ENCODE peak calls at places on chromosomes 2 and 18, in four cellular contexts. N is neural crest cell, F is stomach, K is OCI-LY7. Q is an unnamed sample.

GRCh38 chr2:45494275-45494977 is 116.6 kb downstream of the SRBD1 start:
- DNase-seq in N (peak; percentile 29), K (peak; percentile 88), F (no peak), Q (peak; percentile 29)

GRCh38 chr18:47283476-47283875 is 32.0 kb upstream of the SKOR2 start:
- DNase-seq in N (no peak), F (no peak), K (peak; percentile 13), Q (no peak)

GRCh38 chr2:129894616-129895015 is 84.8 kb upstream of the RAB6C start:
- DNase-seq in N (no peak), K (no peak), F (peak; percentile 14), Q (no peak)

GRCh38 chr18:62663731-62664336 is 51.5 kb upstream of the PHLPP1 start:
- DNase-seq in K (no peak), N (no peak), F (no peak), Q (peak; percentile 37)

GRCh38 chr18:71784777-71785176 is 759.4 kb downstream of the CBLN2 start:
- DNase-seq in N (no peak), F (no peak), K (peak; percentile 0), Q (no peak)

GRCh38 chr2:36800381-36800780 is 103.9 kb downstream of the VIT start:
- DNase-seq in K (no peak), F (no peak), N (no peak), Q (no peak)

GRCh38 chr2:218644721-218645120 is 14.7 kb downstream of the ZNF142 start:
- DNase-seq in N (no peak), F (no peak), K (no peak), Q (no peak)

GRCh38 chr18:79630266-79631095 is 49.1 kb upstream of the CTDP1 start:
- DNase-seq in K (no peak), F (peak; percentile 10), N (no peak), Q (no peak)

GRCh38 chr2:26848336-26849055 is 564 bp downstream of the DPYSL5 start:
- DNase-seq in K (no peak), F (no peak), N (peak; percentile 44), Q (no peak)

GRCh38 chr2:193537531-193537930 is 1342.8 kb upstream of the TMEFF2 start:
- DNase-seq in N (no peak), F (no peak), K (no peak), Q (no peak)

GRCh38 chr18:28030458-28030857 is 146.5 kb downstream of the CDH2 start:
- DNase-seq in K (no peak), F (no peak), N (no peak), Q (no peak)

GRCh38 chr2:203553784-203554183 is 18.7 kb upstream of the RAPH1 start:
- DNase-seq in F (no peak), N (no peak), K (no peak), Q (no peak)

GRCh38 chr2:174835797-174836255 is 71.6 kb upstream of the CHRNA1 start:
- DNase-seq in K (no peak), N (no peak), F (no peak), Q (no peak)

GRCh38 chr2:26269571-26270170 is 24.9 kb downstream of the HADHB start:
- DNase-seq in K (peak; percentile 50), N (no peak), F (no peak), Q (peak; percentile 13)

GRCh38 chr2:150513647-150514046 is 26.2 kb upstream of the RND3 start:
- DNase-seq in F (no peak), N (no peak), K (no peak), Q (no peak)

GRCh38 chr2:73821227-73821626 is 7.5 kb upstream of the STAMBP start:
- DNase-seq in N (no peak), K (no peak), F (no peak), Q (peak; percentile 60)

GRCh38 chr2:104236491-104236890 is 617.4 kb upstream of the POU3F3 start:
- DNase-seq in K (no peak), F (no peak), N (no peak), Q (no peak)

GRCh38 chr2:227804970-227805369 is 8.7 kb upstream of the CCL20 start:
- DNase-seq in N (no peak), F (no peak), K (no peak), Q (no peak)

GRCh38 chr2:139885921-139886498 is 1105.8 kb upstream of the NXPH2 start:
- DNase-seq in N (no peak), F (no peak), K (no peak), Q (no peak)

GRCh38 chr2:20231632-20232031 is 6.7 kb upstream of the SDC1 start:
- DNase-seq in K (no peak), F (peak; percentile 87), N (no peak), Q (no peak)

GRCh38 chr2:39007875-39008504 is 112.9 kb downstream of the SOS1 start:
- DNase-seq in F (no peak), N (no peak), K (peak; percentile 30), Q (no peak)

GRCh38 chr2:101778102-101778501 is 80.6 kb downstream of the MAP4K4 start:
- DNase-seq in K (no peak), N (no peak), F (no peak), Q (no peak)

GRCh38 chr2:190841707-190842505 is 38.7 kb upstream of the GLS start:
- DNase-seq in K (no peak), F (no peak), N (no peak), Q (no peak)

GRCh38 chr2:58427572-58428285 is 186.6 kb upstream of the FANCL start:
- DNase-seq in K (no peak), F (peak; percentile 28), N (peak; percentile 30), Q (no peak)

GRCh38 chr18:36185901-36186460 is 1.3 kb upstream of the MOCOS start:
- DNase-seq in N (no peak), F (no peak), K (no peak), Q (no peak)

GRCh38 chr2:220043993-220044335 is 416.5 kb downstream of the SLC4A3 start:
- DNase-seq in N (no peak), F (no peak), K (no peak), Q (no peak)

GRCh38 chr18:3626927-3627240 is 176.9 kb downstream of the TGIF1 start:
- DNase-seq in N (no peak), F (no peak), K (no peak), Q (no peak)

GRCh38 chr2:1010373-1011017 is 59.8 kb downstream of the SNTG2 start:
- DNase-seq in K (no peak), N (peak; percentile 52), F (no peak), Q (no peak)

GRCh38 chr2:151344906-151345305 is 12.5 kb upstream of the TNFAIP6 start:
- DNase-seq in N (no peak), F (no peak), K (no peak), Q (no peak)

DNA sequence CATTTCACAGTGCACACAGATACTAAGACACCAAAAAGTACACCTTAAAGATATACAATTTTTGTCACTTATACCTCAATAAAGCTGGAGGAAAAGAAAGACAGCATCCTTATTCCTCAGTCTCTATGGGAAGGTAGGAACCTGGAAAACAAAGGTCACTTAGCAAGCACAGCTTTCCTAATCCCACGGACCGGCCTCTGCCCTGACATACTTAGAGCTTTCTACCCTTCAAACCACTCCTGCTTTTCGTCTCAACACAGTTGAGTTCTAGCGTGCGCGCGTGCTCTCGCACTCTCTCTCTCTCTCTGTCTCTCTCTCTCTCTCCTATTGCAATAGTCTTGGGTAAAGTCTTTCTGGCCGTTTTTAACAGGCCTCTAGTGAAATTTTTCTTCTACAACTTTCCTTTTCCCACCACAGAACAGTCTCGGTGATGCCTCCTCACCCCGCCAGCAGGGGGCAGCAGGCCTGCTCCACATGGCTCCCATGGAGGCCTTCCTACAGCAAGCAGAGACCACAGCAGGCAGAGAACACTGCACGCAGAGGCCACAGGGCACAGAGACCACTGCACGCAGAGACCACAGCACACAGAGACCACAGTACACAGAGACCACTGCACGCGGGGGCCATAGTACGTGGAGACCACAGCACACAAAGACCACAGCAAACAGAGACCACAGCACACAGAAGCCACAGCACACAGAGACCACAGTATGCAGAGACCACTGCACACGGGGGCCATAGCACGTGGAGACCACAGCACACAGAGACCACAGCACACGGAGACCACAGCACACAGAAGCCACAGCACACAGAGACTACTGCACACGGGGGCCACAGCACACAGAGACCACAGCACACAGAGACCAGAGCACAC is 106.9 kb downstream of the FBXO15 start:
- DNase-seq in F (peak; percentile 57), K (peak; percentile 63), N (peak; percentile 36), Q (no peak)
- TF ChIP-seq CTCF in F (no peak), K (peak; percentile 74), N (peak; percentile 69), Q (peak; percentile 76)

GRCh38 chr2:168941297-168941696 is 40.2 kb downstream of the G6PC2 start:
- DNase-seq in K (no peak), F (no peak), N (no peak), Q (no peak)

GRCh38 chr2:168948621-168949212 is 47.6 kb downstream of the G6PC2 start:
- DNase-seq in K (peak; percentile 26), N (no peak), F (no peak), Q (no peak)

GRCh38 chr2:168945508-168945907 is 44.4 kb downstream of the G6PC2 start:
- DNase-seq in N (no peak), F (no peak), K (no peak), Q (no peak)

GRCh38 chr2:168939918-168940317 is 38.8 kb downstream of the G6PC2 start:
- DNase-seq in N (no peak), F (no peak), K (no peak), Q (no peak)

GRCh38 chr2:168944065-168944464 is 43.0 kb downstream of the G6PC2 start:
- DNase-seq in F (no peak), N (no peak), K (no peak), Q (no peak)
- TF ChIP-seq CTCF in F (no peak), N (no peak), K (no peak), Q (no peak)

DNA sequence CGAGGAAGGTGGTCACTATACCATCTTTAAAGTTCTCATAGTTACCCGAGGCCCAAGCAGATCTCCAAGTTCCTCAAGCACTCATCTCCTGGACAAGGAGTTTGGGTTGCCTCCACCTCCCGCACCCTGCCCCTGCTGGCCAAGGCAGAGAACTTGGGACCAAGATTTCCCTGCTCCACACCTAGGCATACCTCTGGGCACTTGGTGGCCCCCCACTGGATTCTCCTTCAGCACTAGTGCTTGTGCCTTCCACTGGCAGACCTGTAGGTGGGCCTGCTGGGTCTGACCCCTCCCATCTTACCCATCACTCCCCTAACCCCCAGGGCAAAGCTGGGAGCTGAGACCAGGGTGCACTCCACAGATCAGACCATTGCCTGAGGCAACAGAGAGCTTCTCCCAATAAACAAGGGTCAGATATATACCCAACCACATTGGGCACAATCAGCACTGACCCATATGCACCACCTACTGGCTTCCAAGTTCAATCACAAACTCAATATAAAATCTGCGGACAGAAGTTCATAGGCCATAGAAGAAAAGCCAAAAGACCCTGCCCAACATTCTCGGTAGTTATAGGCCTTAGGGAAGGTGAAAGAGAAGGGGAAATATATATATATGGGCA is 244.2 kb downstream of the EXOC6B start:
- DNase-seq in N (no peak), F (no peak), K (no peak), Q (no peak)
- TF ChIP-seq CTCF in N (no peak), F (no peak), K (no peak), Q (no peak)

DNA sequence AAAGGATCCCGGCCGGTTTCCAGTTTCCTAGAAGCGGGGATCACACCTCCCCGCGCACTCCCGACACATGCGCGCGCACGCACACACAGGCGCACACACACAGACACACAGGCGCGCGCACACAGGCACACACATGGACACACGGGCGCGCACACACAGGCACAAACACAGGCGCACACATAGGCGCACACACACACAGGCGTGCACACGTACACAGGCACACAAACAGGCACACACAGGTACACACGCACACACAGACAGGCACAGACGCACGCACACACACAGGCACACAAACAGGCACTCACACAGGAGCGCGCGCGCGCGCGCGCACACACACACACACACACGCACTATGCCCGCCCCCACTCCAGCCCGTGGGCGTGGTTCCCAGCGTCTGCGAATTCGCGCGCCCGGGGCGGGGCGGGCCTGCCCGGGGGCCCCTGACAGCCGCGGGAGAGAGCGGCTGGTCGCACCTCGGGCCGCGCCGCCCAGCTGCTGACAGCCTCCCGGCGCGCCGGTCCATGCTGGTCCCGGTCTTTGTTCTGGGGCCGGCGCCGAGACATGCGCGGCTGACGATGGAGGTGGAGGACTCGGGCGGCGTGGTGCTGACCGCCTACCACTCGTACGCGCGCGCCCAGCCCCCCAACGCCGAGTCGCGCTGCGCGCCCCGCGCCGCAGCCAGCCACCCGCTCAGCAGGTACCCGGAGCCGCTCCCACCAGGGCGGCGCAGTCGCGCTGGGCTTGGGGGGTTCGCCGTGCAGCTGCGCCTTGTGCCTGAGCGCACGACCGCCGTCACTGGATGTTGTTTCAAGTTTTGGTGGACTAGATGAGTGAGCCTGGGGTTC is at the start of gene ARHGAP28:
- DNase-seq in F (peak; percentile 70), N (peak; percentile 69), K (no peak), Q (peak; percentile 19)
- TF ChIP-seq CTCF in F (no peak), N (peak; percentile 56), K (no peak), Q (peak; percentile 29)